ENCODE peak calls at places on chromosome 17, in seven cellular contexts. J is testis, T is colonic mucosa, Y is PC-3, S is cardiac muscle cell, E is transverse colon, L is heart right ventricle. V is an unnamed sample. For H3K9me3 and H3K36me3, the result is how much of the 10 kb centered on the place peaks cover.

GRCh38 chr17:19389386-19389785 is 2.4 kb upstream of the MFAP4 start:
- DNase-seq in T (no peak), J (no peak), L (no peak), E (peak), S (no peak), Y (no peak), V (no peak)

GRCh38 chr17:79664925-79665738 is 54.3 kb upstream of the RBFOX3 start:
- DNase-seq in Y (peak), E (peak), L (peak), T (peak), J (peak), S (peak), V (peak)

GRCh38 chr17:9115446-9116265 is 94.3 kb downstream of the NTN1 start:
- DNase-seq in T (peak), L (peak), Y (no peak), J (peak), S (peak), E (peak), V (peak)

GRCh38 chr17:77884019-77884418 is 74.5 kb upstream of the TNRC6C start:
- DNase-seq in L (no peak), T (no peak), J (peak), E (no peak), Y (no peak), S (peak), V (no peak)

GRCh38 chr17:14098246-14098645 is 28.9 kb downstream of the COX10 start:
- DNase-seq in E (no peak), S (no peak), T (no peak), J (no peak), L (no peak), Y (peak), V (peak)

GRCh38 chr17:65588194-65588808 is 26.9 kb upstream of the AXIN2 start:
- DNase-seq in T (peak), S (no peak), Y (peak), L (no peak), E (peak), J (no peak), V (peak)

GRCh38 chr17:73145641-73146040 is 19.2 kb upstream of the SSTR2 start:
- DNase-seq in Y (no peak), L (no peak), S (no peak), J (no peak), E (no peak), T (no peak), V (no peak)

GRCh38 chr17:36661047-36661666 is 59.8 kb downstream of the MRM1 start:
- DNase-seq in Y (no peak), E (no peak), L (no peak), S (no peak), J (no peak), T (no peak), V (no peak)

GRCh38 chr17:34733351-34733750 is 154.0 kb downstream of the TMEM132E start:
- DNase-seq in S (no peak), Y (no peak), T (no peak), E (no peak), L (no peak), J (no peak), V (no peak)

GRCh38 chr17:22718689-22719088 is 1026.4 kb downstream of the KCNJ18 start:
- DNase-seq in S (no peak), Y (no peak), L (no peak), T (no peak), J (no peak), E (no peak), V (no peak)

GRCh38 chr17:17880577-17881196 is 43.9 kb upstream of the SREBF1 start:
- DNase-seq in J (no peak), E (no peak), Y (no peak), L (no peak), T (no peak), S (no peak), V (no peak)

GRCh38 chr17:16463341-16464000 is 28.5 kb downstream of the LRRC75A start:
- DNase-seq in L (peak), T (peak), J (peak), E (peak), Y (peak), S (peak), V (peak)

GRCh38 chr17:46212634-46213435 is 19.6 kb upstream of the KANSL1 start:
- DNase-seq in J (peak), Y (peak), L (peak), E (peak), S (peak), T (peak), V (no peak)

GRCh38 chr17:4853195-4853762 is 20.1 kb downstream of the MINK1 start:
- DNase-seq in S (no peak), L (no peak), E (no peak), Y (no peak), J (no peak), T (no peak), V (no peak)

GRCh38 chr17:9897569-9897968 is 7.5 kb downstream of the RCVRN start:
- DNase-seq in T (no peak), S (no peak), E (no peak), J (no peak), L (no peak), Y (no peak), V (no peak)

GRCh38 chr17:77473615-77474226 is 333.0 kb downstream of the SEC14L1 start:
- DNase-seq in Y (peak), J (no peak), L (no peak), E (no peak), S (no peak), T (no peak), V (no peak)

GRCh38 chr17:75738218-75738802 is 17.1 kb downstream of the ITGB4 start:
- DNase-seq in L (no peak), E (no peak), T (no peak), S (no peak), Y (no peak), J (no peak), V (no peak)

GRCh38 chr17:51238253-51238887 is 21.5 kb downstream of the MBTD1 start:
- DNase-seq in E (no peak), J (no peak), L (no peak), S (no peak), T (no peak), Y (no peak), V (peak)

GRCh38 chr17:6059406-6059805 is 10.8 kb upstream of the WSCD1 start:
- DNase-seq in E (no peak), S (no peak), L (no peak), J (no peak), T (no peak), Y (no peak), V (no peak)

GRCh38 chr17:6064855-6065254 is 5.3 kb upstream of the WSCD1 start:
- DNase-seq in J (no peak), S (no peak), E (no peak), L (no peak), T (no peak), Y (no peak), V (no peak)

GRCh38 chr17:6065351-6065750 is 4.8 kb upstream of the WSCD1 start:
- DNase-seq in J (no peak), S (no peak), E (no peak), L (no peak), Y (no peak), T (no peak), V (no peak)

GRCh38 chr17:6066183-6066948 is 3.8 kb upstream of the WSCD1 start:
- DNase-seq in T (no peak), L (no peak), E (no peak), S (no peak), J (no peak), Y (peak), V (no peak)

GRCh38 chr17:6061290-6061689 is 8.9 kb upstream of the WSCD1 start:
- DNase-seq in S (no peak), L (no peak), Y (peak), J (no peak), T (no peak), E (no peak), V (no peak)
- TF ChIP-seq CTCF in S (no peak), L (no peak), Y (no peak), J (no peak), T (no peak), E (no peak), V (no peak)

GRCh38 chr17:82950525-82951102 is 110.8 kb upstream of the ZNF750 start:
- DNase-seq in J (no peak), Y (no peak), T (no peak), L (no peak), E (no peak), S (no peak), V (no peak)

GRCh38 chr17:82948081-82948511 is 108.3 kb upstream of the ZNF750 start:
- DNase-seq in T (no peak), Y (no peak), J (no peak), E (peak), L (no peak), S (no peak), V (peak)

GRCh38 chr17:82949984-82950383 is 110.2 kb upstream of the ZNF750 start:
- DNase-seq in L (no peak), Y (no peak), S (no peak), T (no peak), J (no peak), E (no peak), V (peak)

GRCh38 chr17:82948957-82949356 is 109.1 kb upstream of the ZNF750 start:
- DNase-seq in L (no peak), T (no peak), Y (no peak), S (no peak), E (no peak), J (no peak), V (no peak)

DNA sequence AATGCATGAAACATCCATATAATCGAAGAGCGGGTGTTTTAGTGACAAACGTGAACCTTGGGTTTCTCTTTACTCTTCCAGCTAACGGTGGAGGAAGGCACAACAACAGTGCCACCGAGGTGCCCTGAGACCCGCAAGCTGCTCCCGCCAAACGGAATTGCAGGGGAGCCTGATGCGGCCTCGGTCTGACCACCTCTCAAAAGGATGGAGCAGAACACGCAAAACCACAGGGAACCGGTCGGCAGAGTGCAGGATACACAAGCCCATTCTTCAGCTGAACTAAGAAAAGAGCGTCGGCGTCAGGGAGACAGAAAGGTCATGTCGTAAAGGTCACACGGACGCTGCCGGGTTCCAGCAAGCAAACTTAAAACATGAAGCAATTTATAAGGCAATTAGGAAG is 109.5 kb upstream of the ZNF750 start:
- DNase-seq in L (no peak), T (no peak), E (no peak), Y (no peak), J (no peak), S (no peak), V (no peak)
- H3K9me3 ChIP-seq in L (under half), T (under half), E (under half), Y (under half), J (under half), S (under half), V (under half)

GRCh38 chr17:49705254-49705653 is 2.5 kb downstream of the SLC35B1 start:
- DNase-seq in T (no peak), L (no peak), J (no peak), S (no peak), E (no peak), Y (no peak), V (no peak)

GRCh38 chr17:49707608-49708514 is at the start of gene SLC35B1:
- DNase-seq in E (peak), S (peak), Y (peak), J (peak), T (peak), L (peak), V (peak)

GRCh38 chr17:49703557-49704277 is 4.0 kb downstream of the SLC35B1 start:
- DNase-seq in Y (peak), S (peak), E (peak), L (no peak), J (peak), T (no peak), V (peak)

GRCh38 chr17:49707246-49707607 is 537 bp downstream of the SLC35B1 start:
- DNase-seq in J (no peak), T (no peak), S (no peak), Y (no peak), L (no peak), E (no peak), V (no peak)

DNA sequence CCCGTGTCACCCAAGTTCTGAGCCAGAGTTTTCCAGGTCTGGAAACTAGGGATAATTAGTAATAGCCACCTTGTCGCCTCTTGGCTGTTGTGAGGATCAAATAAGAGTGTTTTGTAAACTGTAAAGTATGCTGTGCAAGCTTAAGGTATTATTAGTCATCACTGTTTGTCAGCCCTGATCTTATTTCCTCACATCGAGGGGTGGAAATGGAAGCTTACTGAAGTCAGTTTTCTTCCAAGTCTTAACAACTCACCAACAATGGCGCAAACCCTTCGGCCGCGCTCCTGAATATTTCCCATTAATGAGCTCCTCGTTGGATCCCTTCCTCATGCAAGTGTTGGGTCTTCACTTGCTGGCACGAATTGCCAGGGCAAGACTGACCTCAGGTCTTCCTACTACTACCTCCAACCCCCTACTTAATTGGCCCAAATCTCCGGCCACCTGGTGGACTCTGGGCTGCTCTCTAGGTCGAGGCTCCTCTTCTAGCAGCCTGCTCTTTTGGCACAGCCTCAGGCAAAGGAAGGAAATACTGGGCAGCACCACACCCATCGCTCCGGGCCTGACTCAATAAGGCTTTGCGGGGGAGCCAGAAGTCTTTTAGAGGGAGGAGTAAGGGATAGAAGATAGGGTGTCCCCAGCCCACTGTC is 874 bp upstream of the SLC35B1 start:
- DNase-seq in T (no peak), Y (peak), J (peak), S (no peak), E (no peak), L (no peak), V (no peak)
- H3K36me3 ChIP-seq in T (under half), Y (under half), J (under half), S (under half), E (under half), L (under half), V (under half)

GRCh38 chr17:72025113-72025512 is 95.7 kb upstream of the SOX9 start:
- DNase-seq in E (no peak), J (no peak), Y (no peak), T (no peak), L (no peak), S (no peak), V (no peak)
- TF ChIP-seq CTCF in E (no peak), J (no peak), Y (no peak), T (no peak), L (no peak), S (no peak), V (no peak)

GRCh38 chr17:920190-920589 is 59.4 kb downstream of the NXN start:
- DNase-seq in Y (no peak), S (no peak), T (no peak), L (no peak), E (no peak), J (no peak), V (no peak)
- H3K9me3 ChIP-seq in Y (under half), S (under half), T (under half), L (under half), E (under half), J (under half), V (under half)

GRCh38 chr17:39726617-39727016 is 3.7 kb downstream of the MIEN1 start:
- DNase-seq in S (no peak), J (no peak), Y (no peak), T (no peak), E (no peak), L (no peak), V (no peak)

GRCh38 chr17:39719966-39720365 is 10.4 kb downstream of the MIEN1 start:
- DNase-seq in L (no peak), S (no peak), T (no peak), Y (no peak), E (no peak), J (no peak), V (no peak)

GRCh38 chr17:39722104-39722503 is 8.2 kb downstream of the MIEN1 start:
- DNase-seq in E (no peak), J (no peak), S (no peak), T (no peak), Y (no peak), L (no peak), V (no peak)

GRCh38 chr17:39724731-39725130 is 5.6 kb downstream of the MIEN1 start:
- DNase-seq in E (no peak), J (no peak), S (no peak), L (no peak), T (no peak), Y (no peak), V (no peak)

GRCh38 chr17:39722965-39723848 is 7.1 kb downstream of the MIEN1 start:
- DNase-seq in S (no peak), Y (no peak), J (no peak), E (peak), T (peak), L (no peak), V (peak)
- H3K36me3 ChIP-seq in S (under half), Y (under half), J (under half), E (under half), T (under half), L (under half), V (under half)

GRCh38 chr17:81715872-81716673 is 4.0 kb downstream of the SLC25A10 start:
- DNase-seq in S (no peak), L (no peak), T (no peak), Y (no peak), E (no peak), J (no peak), V (no peak)
- TF ChIP-seq CTCF in S (no peak), L (no peak), T (no peak), Y (no peak), E (no peak), J (no peak), V (no peak)

GRCh38 chr17:826778-827177 is 44.6 kb downstream of the MRM3 start:
- DNase-seq in S (no peak), T (no peak), E (no peak), J (no peak), Y (no peak), L (no peak), V (no peak)

GRCh38 chr17:834136-834535 is 52.0 kb downstream of the MRM3 start:
- DNase-seq in S (no peak), L (no peak), T (no peak), J (no peak), Y (no peak), E (no peak), V (no peak)

GRCh38 chr17:828761-829160 is 46.6 kb downstream of the MRM3 start:
- DNase-seq in S (no peak), E (no peak), L (no peak), J (no peak), T (no peak), Y (no peak), V (no peak)

GRCh38 chr17:830950-831349 is 48.8 kb downstream of the MRM3 start:
- DNase-seq in E (no peak), S (no peak), J (no peak), T (no peak), Y (no peak), L (no peak), V (no peak)

DNA sequence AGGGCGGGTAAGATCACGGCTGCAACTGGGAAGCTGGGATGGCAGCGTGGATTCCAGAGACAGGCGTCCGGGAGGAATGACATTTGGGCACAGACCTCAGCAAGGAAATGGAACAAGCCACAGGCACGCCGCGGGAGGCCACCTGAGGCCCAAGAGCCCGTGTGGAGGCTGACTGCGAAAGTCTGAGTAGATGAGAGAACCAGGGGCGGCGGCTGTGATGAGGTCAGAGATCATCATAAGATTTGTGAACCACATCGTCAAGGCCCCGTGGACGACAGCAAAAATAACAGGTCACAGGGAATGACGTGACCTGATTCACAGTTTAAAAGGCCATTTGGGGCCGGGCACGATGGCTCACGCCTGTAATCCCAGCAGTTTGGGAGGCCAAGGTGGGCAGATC is 48.2 kb downstream of the MRM3 start:
- DNase-seq in Y (no peak), J (no peak), L (no peak), E (no peak), T (no peak), S (no peak), V (no peak)
- H3K9me3 ChIP-seq in Y (under half), J (under half), L (under half), E (under half), T (under half), S (under half), V (under half)

GRCh38 chr17:41988418-41988817 is 21.8 kb downstream of the CNP start:
- DNase-seq in L (no peak), S (no peak), J (no peak), T (no peak), Y (no peak), E (no peak), V (no peak)
- H3K36me3 ChIP-seq in L (under half), S (half or more), J (under half), T (under half), Y (half or more), E (half or more), V (under half)